ENCODE peak calls at places on chromosomes 7 and 10, in five cellular contexts. H is lung, R is head of caudate nucleus, I is type B pancreatic cell, F is AG20443. Y is an unnamed sample.

GRCh38 chr10:60733189-60733815 is 45.0 kb upstream of the CDK1 start:
- DNase-seq in H (peak), R (no peak), I (peak), F (peak), Y (no peak)

GRCh38 chr7:52741670-52742069 is 293.8 kb upstream of the POM121L12 start:
- DNase-seq in H (no peak), R (no peak), I (no peak), F (no peak), Y (no peak)

GRCh38 chr7:95578299-95578855 is 17.9 kb downstream of the PDK4 start:
- DNase-seq in H (no peak), R (no peak), I (no peak), F (no peak), Y (no peak)

GRCh38 chr7:130793855-130794618 is 60.0 kb upstream of the KLF14 start:
- DNase-seq in H (no peak), R (peak), I (no peak), F (peak), Y (no peak)

GRCh38 chr7:158730383-158731055 is 25.9 kb upstream of the NCAPG2 start:
- DNase-seq in H (no peak), R (no peak), I (no peak), F (no peak), Y (no peak)

GRCh38 chr7:50204576-50204975 is 99.9 kb upstream of the IKZF1 start:
- DNase-seq in H (no peak), R (no peak), I (no peak), F (no peak), Y (no peak)

GRCh38 chr10:127756264-127756663 is 19.3 kb downstream of the FOXI2 start:
- DNase-seq in H (no peak), R (no peak), I (no peak), F (no peak), Y (no peak)

GRCh38 chr10:24550680-24551079 is 173.0 kb downstream of the ARHGAP21 start:
- DNase-seq in H (no peak), R (no peak), I (no peak), F (no peak), Y (peak)

GRCh38 chr7:98135984-98136383 is 29.3 kb downstream of the LMTK2 start:
- DNase-seq in H (no peak), R (no peak), I (no peak), F (no peak), Y (no peak)

GRCh38 chr7:66847879-66848810 is 72.9 kb upstream of the TMEM248 start:
- DNase-seq in H (no peak), R (no peak), I (no peak), F (no peak), Y (no peak)

GRCh38 chr10:128324468-128324867 is 198.2 kb upstream of the MKI67 start:
- DNase-seq in H (no peak), R (no peak), I (no peak), F (peak), Y (peak)

GRCh38 chr7:105559926-105560325 is 21.4 kb downstream of the EFCAB10 start:
- DNase-seq in H (no peak), R (no peak), I (no peak), F (no peak), Y (no peak)

GRCh38 chr7:22454446-22454845 is 45.5 kb downstream of the STEAP1B start:
- DNase-seq in H (no peak), R (no peak), I (no peak), F (no peak), Y (no peak)

GRCh38 chr10:3099291-3100092 is 32.1 kb downstream of the PFKP start:
- DNase-seq in H (no peak), R (no peak), I (no peak), F (peak), Y (no peak)

GRCh38 chr7:106486331-106486730 is 174.6 kb downstream of the CCDC71L start:
- DNase-seq in H (no peak), R (no peak), I (no peak), F (peak), Y (no peak)

GRCh38 chr7:6221340-6222319 is 50.8 kb downstream of the CYTH3 start:
- DNase-seq in H (no peak), R (no peak), I (no peak), F (no peak), Y (no peak)

GRCh38 chr10:11616021-11616420 is 4.6 kb upstream of the USP6NL start:
- DNase-seq in H (no peak), R (no peak), I (no peak), F (no peak), Y (no peak)

GRCh38 chr7:114086491-114086905 is 167.7 kb upstream of the PPP1R3A start:
- DNase-seq in H (no peak), R (no peak), I (no peak), F (peak), Y (no peak)

GRCh38 chr10:65294329-65294728 is 1631.5 kb upstream of the LRRTM3 start:
- DNase-seq in H (no peak), R (no peak), I (no peak), F (no peak), Y (no peak)

GRCh38 chr10:75191821-75192568 is 18.6 kb upstream of the VDAC2 start:
- DNase-seq in H (peak), R (no peak), I (no peak), F (peak), Y (no peak)

GRCh38 chr10:132405463-132405991 is 8.5 kb downstream of the PWWP2B start:
- DNase-seq in H (no peak), R (no peak), I (no peak), F (no peak), Y (no peak)

GRCh38 chr7:116717137-116717536 is 45.1 kb downstream of the MET start:
- DNase-seq in H (no peak), R (no peak), I (no peak), F (no peak), Y (no peak)

GRCh38 chr7:41275255-41275654 is 427.6 kb downstream of the INHBA start:
- DNase-seq in H (no peak), R (no peak), I (no peak), F (no peak), Y (peak)

GRCh38 chr7:16564909-16565426 is 38.3 kb downstream of the LRRC72 start:
- DNase-seq in H (no peak), R (no peak), I (no peak), F (peak), Y (no peak)

GRCh38 chr7:95376632-95377380 is 19.4 kb downstream of the PON3 start:
- DNase-seq in H (no peak), R (no peak), I (no peak), F (no peak), Y (no peak)

GRCh38 chr7:144818516-144818915 is 17.3 kb downstream of the TPK1 start:
- DNase-seq in H (no peak), R (no peak), I (no peak), F (no peak), Y (no peak)

GRCh38 chr7:70782729-70783290 is 349.1 kb upstream of the GALNT17 start:
- DNase-seq in H (no peak), R (no peak), I (no peak), F (no peak), Y (no peak)

GRCh38 chr7:88586877-88587276 is 172.6 kb upstream of the ZNF804B start:
- DNase-seq in H (no peak), R (no peak), I (no peak), F (no peak), Y (no peak)

GRCh38 chr7:16465469-16466086 is at the start of gene SOSTDC1:
- DNase-seq in H (no peak), R (no peak), I (no peak), F (no peak), Y (no peak)

GRCh38 chr7:150323682-150324365 is 479 bp upstream of the ACTR3C start:
- DNase-seq in H (no peak), R (no peak), I (no peak), F (no peak), Y (no peak)

Y was measured in esophagus muscularis mucosa.